ENCODE peak calls at places on chromosomes 11 and 22, in nine cellular contexts. One of them, this sample, is unnamed.

GRCh38 chr11:1336836-1337646 is 27.6 kb upstream of the TOLLIP start:
- DNase-seq in activated CD8-positive, alpha-beta memory T cell treated with anti-CD3 and anti-CD28 coated beads, Interleukin-2, amount 50 U/mL, for 48 hours: peak; percentile 76
- DNase-seq in lower leg skin: no peak
- DNase-seq in suprapubic skin: peak; percentile 85
- DNase-seq in cardiac muscle cell: peak; percentile 42
- DNase-seq in CD14-positive monocyte: no peak
- DNase-seq in NCI-H146: peak; percentile 68
- DNase-seq in mesenteric fat pad: no peak
- DNase-seq in stimulated activated CD4-positive, alpha-beta T cell treated with anti-CD3 and anti-CD28 coated beads, Interleukin-15, amount 100 ng/mL, for 48 hours: no peak
- DNase-seq in this sample: no peak

GRCh38 chr11:49377978-49378377 is 169.6 kb upstream of the FOLH1 start:
- DNase-seq in activated CD8-positive, alpha-beta memory T cell treated with anti-CD3 and anti-CD28 coated beads, Interleukin-2, amount 50 U/mL, for 48 hours: no peak
- DNase-seq in lower leg skin: no peak
- DNase-seq in suprapubic skin: no peak
- DNase-seq in cardiac muscle cell: no peak
- DNase-seq in CD14-positive monocyte: no peak
- DNase-seq in NCI-H146: no peak
- DNase-seq in mesenteric fat pad: no peak
- DNase-seq in stimulated activated CD4-positive, alpha-beta T cell treated with anti-CD3 and anti-CD28 coated beads, Interleukin-15, amount 100 ng/mL, for 48 hours: no peak
- DNase-seq in this sample: no peak

GRCh38 chr11:67313125-67313890 is 10.0 kb downstream of the SSH3 start:
- DNase-seq in activated CD8-positive, alpha-beta memory T cell treated with anti-CD3 and anti-CD28 coated beads, Interleukin-2, amount 50 U/mL, for 48 hours: no peak
- DNase-seq in lower leg skin: no peak
- DNase-seq in suprapubic skin: no peak
- DNase-seq in cardiac muscle cell: no peak
- DNase-seq in CD14-positive monocyte: no peak
- DNase-seq in NCI-H146: no peak
- DNase-seq in mesenteric fat pad: peak; percentile 12
- DNase-seq in stimulated activated CD4-positive, alpha-beta T cell treated with anti-CD3 and anti-CD28 coated beads, Interleukin-15, amount 100 ng/mL, for 48 hours: no peak
- DNase-seq in this sample: no peak

GRCh38 chr11:120667281-120667680 is 155.7 kb downstream of the GRIK4 start:
- DNase-seq in activated CD8-positive, alpha-beta memory T cell treated with anti-CD3 and anti-CD28 coated beads, Interleukin-2, amount 50 U/mL, for 48 hours: no peak
- DNase-seq in lower leg skin: no peak
- DNase-seq in suprapubic skin: no peak
- DNase-seq in cardiac muscle cell: no peak
- DNase-seq in CD14-positive monocyte: no peak
- DNase-seq in NCI-H146: no peak
- DNase-seq in mesenteric fat pad: peak; percentile 85
- DNase-seq in stimulated activated CD4-positive, alpha-beta T cell treated with anti-CD3 and anti-CD28 coated beads, Interleukin-15, amount 100 ng/mL, for 48 hours: no peak
- DNase-seq in this sample: no peak

GRCh38 chr11:131624526-131624925 is 254.1 kb downstream of the NTM start:
- DNase-seq in activated CD8-positive, alpha-beta memory T cell treated with anti-CD3 and anti-CD28 coated beads, Interleukin-2, amount 50 U/mL, for 48 hours: no peak
- DNase-seq in lower leg skin: no peak
- DNase-seq in suprapubic skin: no peak
- DNase-seq in cardiac muscle cell: no peak
- DNase-seq in CD14-positive monocyte: no peak
- DNase-seq in NCI-H146: no peak
- DNase-seq in mesenteric fat pad: no peak
- DNase-seq in stimulated activated CD4-positive, alpha-beta T cell treated with anti-CD3 and anti-CD28 coated beads, Interleukin-15, amount 100 ng/mL, for 48 hours: no peak
- DNase-seq in this sample: no peak

GRCh38 chr11:85685820-85686459 is at the start of gene CCDC89:
- DNase-seq in activated CD8-positive, alpha-beta memory T cell treated with anti-CD3 and anti-CD28 coated beads, Interleukin-2, amount 50 U/mL, for 48 hours: no peak
- DNase-seq in lower leg skin: peak; percentile 82
- DNase-seq in suprapubic skin: peak; percentile 86
- DNase-seq in cardiac muscle cell: peak; percentile 37
- DNase-seq in CD14-positive monocyte: no peak
- DNase-seq in NCI-H146: peak; percentile 93
- DNase-seq in mesenteric fat pad: no peak
- DNase-seq in stimulated activated CD4-positive, alpha-beta T cell treated with anti-CD3 and anti-CD28 coated beads, Interleukin-15, amount 100 ng/mL, for 48 hours: no peak
- DNase-seq in this sample: no peak

GRCh38 chr22:38272373-38273134 is at the start of gene TMEM184B:
- DNase-seq in activated CD8-positive, alpha-beta memory T cell treated with anti-CD3 and anti-CD28 coated beads, Interleukin-2, amount 50 U/mL, for 48 hours: peak; percentile 92
- DNase-seq in lower leg skin: peak; percentile 43
- DNase-seq in suprapubic skin: peak; percentile 83
- DNase-seq in cardiac muscle cell: peak; percentile 87
- DNase-seq in CD14-positive monocyte: peak; percentile 60
- DNase-seq in NCI-H146: peak; percentile 34
- DNase-seq in mesenteric fat pad: peak; percentile 95
- DNase-seq in stimulated activated CD4-positive, alpha-beta T cell treated with anti-CD3 and anti-CD28 coated beads, Interleukin-15, amount 100 ng/mL, for 48 hours: peak; percentile 43
- DNase-seq in this sample: no peak

GRCh38 chr11:11010624-11011127 is 152.8 kb upstream of the ZBED5 start:
- DNase-seq in activated CD8-positive, alpha-beta memory T cell treated with anti-CD3 and anti-CD28 coated beads, Interleukin-2, amount 50 U/mL, for 48 hours: no peak
- DNase-seq in lower leg skin: peak; percentile 27
- DNase-seq in suprapubic skin: no peak
- DNase-seq in cardiac muscle cell: peak; percentile 51
- DNase-seq in CD14-positive monocyte: no peak
- DNase-seq in NCI-H146: peak; percentile 50
- DNase-seq in mesenteric fat pad: no peak
- DNase-seq in stimulated activated CD4-positive, alpha-beta T cell treated with anti-CD3 and anti-CD28 coated beads, Interleukin-15, amount 100 ng/mL, for 48 hours: no peak
- DNase-seq in this sample: no peak

GRCh38 chr11:76614471-76615183 is 55.9 kb downstream of the LRRC32 start:
- DNase-seq in activated CD8-positive, alpha-beta memory T cell treated with anti-CD3 and anti-CD28 coated beads, Interleukin-2, amount 50 U/mL, for 48 hours: peak; percentile 35
- DNase-seq in lower leg skin: no peak
- DNase-seq in suprapubic skin: peak; percentile 87
- DNase-seq in cardiac muscle cell: no peak
- DNase-seq in CD14-positive monocyte: no peak
- DNase-seq in NCI-H146: no peak
- DNase-seq in mesenteric fat pad: peak; percentile 93
- DNase-seq in stimulated activated CD4-positive, alpha-beta T cell treated with anti-CD3 and anti-CD28 coated beads, Interleukin-15, amount 100 ng/mL, for 48 hours: no peak
- DNase-seq in this sample: no peak

GRCh38 chr11:128298271-128298670 is 289.1 kb downstream of the ETS1 start:
- DNase-seq in activated CD8-positive, alpha-beta memory T cell treated with anti-CD3 and anti-CD28 coated beads, Interleukin-2, amount 50 U/mL, for 48 hours: no peak
- DNase-seq in lower leg skin: no peak
- DNase-seq in suprapubic skin: no peak
- DNase-seq in cardiac muscle cell: no peak
- DNase-seq in CD14-positive monocyte: no peak
- DNase-seq in NCI-H146: peak; percentile 19
- DNase-seq in mesenteric fat pad: no peak
- DNase-seq in stimulated activated CD4-positive, alpha-beta T cell treated with anti-CD3 and anti-CD28 coated beads, Interleukin-15, amount 100 ng/mL, for 48 hours: no peak
- DNase-seq in this sample: no peak

GRCh38 chr11:95076416-95076815 is 9.7 kb downstream of the SRSF8 start:
- DNase-seq in activated CD8-positive, alpha-beta memory T cell treated with anti-CD3 and anti-CD28 coated beads, Interleukin-2, amount 50 U/mL, for 48 hours: no peak
- DNase-seq in lower leg skin: no peak
- DNase-seq in suprapubic skin: no peak
- DNase-seq in cardiac muscle cell: no peak
- DNase-seq in CD14-positive monocyte: no peak
- DNase-seq in NCI-H146: no peak
- DNase-seq in mesenteric fat pad: no peak
- DNase-seq in stimulated activated CD4-positive, alpha-beta T cell treated with anti-CD3 and anti-CD28 coated beads, Interleukin-15, amount 100 ng/mL, for 48 hours: no peak
- DNase-seq in this sample: no peak